ENCODE peak calls at places on chromosomes 1 and 21, in six cellular contexts. V, C, X, O, G and B are unnamed samples. For H3K4me1, the result is how much of the 10 kb centered on the place peaks cover.

GRCh38 chr21:29320021-29320420 is 21.3 kb downstream of the BACH1 start:
- DNase-seq in V (no peak), X (no peak), C (no peak), O (no peak), G (no peak), B (no peak)

GRCh38 chr1:9630331-9631081 is 21.0 kb upstream of the PIK3CD start:
- DNase-seq in X (no peak), V (no peak), C (no peak), G (no peak), O (no peak), B (no peak)

GRCh38 chr1:17878837-17879236 is 123.7 kb downstream of the ACTL8 start:
- DNase-seq in V (no peak), G (no peak), C (no peak), O (no peak), X (no peak), B (no peak)

GRCh38 chr1:8303141-8303540 is 14.8 kb upstream of the SLC45A1 start:
- DNase-seq in O (no peak), C (no peak), V (no peak), X (no peak), G (no peak), B (no peak)

GRCh38 chr1:61290525-61290924 is 208.2 kb downstream of the NFIA start:
- DNase-seq in G (no peak), V (no peak), X (no peak), O (no peak), C (no peak), B (no peak)

GRCh38 chr1:117652421-117652820 is 46.6 kb downstream of the TENT5C start:
- DNase-seq in X (no peak), C (no peak), V (no peak), O (no peak), G (no peak), B (no peak)

GRCh38 chr1:20978413-20978812 is 191.3 kb upstream of the HP1BP3 start:
- DNase-seq in X (no peak), V (no peak), O (no peak), G (no peak), C (no peak), B (no peak)

GRCh38 chr1:25795955-25796806 is 3.8 kb upstream of the SELENON start:
- DNase-seq in V (no peak), X (no peak), G (no peak), C (no peak), O (no peak), B (no peak)

GRCh38 chr21:38561613-38562012 is 63.3 kb upstream of the ERG start:
- DNase-seq in G (no peak), V (no peak), C (no peak), O (no peak), X (no peak), B (no peak)

GRCh38 chr1:3614755-3615742 is 3.7 kb upstream of the MEGF6 start:
- DNase-seq in X (no peak), G (peak), V (no peak), O (no peak), C (no peak), B (no peak)

DNA sequence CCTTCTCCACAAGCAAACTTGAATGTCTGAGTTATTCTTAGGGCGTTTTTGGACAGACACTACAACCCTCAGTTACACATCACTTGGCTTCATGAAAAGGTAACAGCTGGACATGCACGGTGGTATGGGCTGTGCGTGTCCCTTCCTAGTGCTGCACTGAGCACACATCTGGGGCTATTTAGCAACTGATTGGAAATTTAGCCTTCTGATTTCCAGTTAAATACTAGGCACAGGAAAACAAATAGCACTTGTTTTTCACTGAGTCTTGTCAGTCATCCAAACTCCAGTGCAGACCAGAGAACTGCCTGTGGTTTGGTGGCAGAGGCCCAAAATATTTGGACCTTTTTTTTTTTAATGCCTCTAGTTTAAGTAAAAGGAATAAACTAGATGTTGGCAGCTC is 134.7 kb downstream of the TGFBR3 start:
- DNase-seq in C (no peak), O (peak), V (peak), X (peak), G (peak), B (no peak)
- H3K4me1 ChIP-seq in C (under half), O (under half), V (half or more), X (under half), G (under half), B (under half)

GRCh38 chr1:184152502-184152901 is 101.0 kb downstream of the TSEN15 start:
- DNase-seq in C (no peak), V (peak), X (peak), O (peak), G (no peak), B (peak)
- H3K27ac ChIP-seq in C (peak), V (peak), X (peak), O (peak), G (no peak), B (peak)

DNA sequence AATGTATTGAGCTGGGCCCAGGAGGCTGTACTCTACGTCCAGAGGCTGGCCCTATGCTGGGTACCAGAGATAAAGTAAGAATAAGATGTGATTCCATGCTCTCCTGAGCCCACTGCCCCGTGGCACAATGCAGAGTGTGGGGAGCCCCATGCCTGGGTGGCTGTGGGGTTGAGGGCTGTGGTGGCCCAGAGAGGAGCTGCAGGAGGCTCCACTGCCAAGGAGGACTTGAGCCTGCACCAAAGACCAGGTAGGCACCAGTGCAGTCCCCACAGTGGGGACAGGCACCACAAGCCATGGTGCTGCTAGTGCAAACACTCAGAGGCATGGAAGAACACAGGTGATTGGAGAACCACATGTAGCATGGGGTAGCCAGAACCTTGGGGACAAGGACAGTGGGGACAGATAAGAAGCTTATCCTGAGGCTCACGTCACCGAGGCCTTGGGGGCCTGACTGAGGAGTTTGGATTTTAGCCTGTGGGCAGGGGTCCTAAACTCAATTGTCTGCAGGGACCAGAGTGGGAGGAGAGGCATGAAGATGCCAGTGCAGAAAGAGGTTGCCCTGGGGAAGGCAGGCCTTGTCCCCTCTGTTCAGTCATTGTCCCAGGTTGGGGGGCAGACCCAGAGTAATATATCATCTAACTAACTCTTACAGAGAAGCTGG is 21.9 kb upstream of the EPS8L3 start:
- DNase-seq in C (peak), V (peak), X (peak), G (no peak), O (peak), B (peak)
- H3K4me1 ChIP-seq in C (under half), V (under half), X (under half), G (under half), O (under half), B (under half)

DNA sequence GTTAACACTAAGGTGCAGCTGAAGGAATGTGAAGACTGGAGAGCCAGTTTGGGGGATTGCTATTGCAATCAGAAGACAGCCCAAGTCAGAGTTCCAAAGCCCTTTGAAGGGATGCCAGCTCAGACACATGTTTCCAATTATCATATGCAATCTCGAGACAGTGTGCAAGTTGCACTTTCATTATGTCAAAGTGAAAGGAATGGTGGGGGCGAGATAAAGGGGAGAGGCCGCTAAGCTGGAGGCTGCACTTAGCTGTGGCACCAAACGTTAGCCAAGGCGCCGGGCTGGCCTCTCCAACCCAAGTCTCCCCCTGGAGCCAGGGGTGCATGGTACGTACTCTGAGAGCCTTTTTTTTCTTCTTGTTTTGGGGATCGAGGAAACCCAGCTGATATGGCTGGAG is 58.0 kb downstream of the NGF start:
- DNase-seq in G (no peak), V (no peak), O (no peak), X (peak), C (no peak), B (no peak)
- H3K27ac ChIP-seq in G (peak), V (no peak), O (no peak), X (peak), C (no peak), B (no peak)

DNA sequence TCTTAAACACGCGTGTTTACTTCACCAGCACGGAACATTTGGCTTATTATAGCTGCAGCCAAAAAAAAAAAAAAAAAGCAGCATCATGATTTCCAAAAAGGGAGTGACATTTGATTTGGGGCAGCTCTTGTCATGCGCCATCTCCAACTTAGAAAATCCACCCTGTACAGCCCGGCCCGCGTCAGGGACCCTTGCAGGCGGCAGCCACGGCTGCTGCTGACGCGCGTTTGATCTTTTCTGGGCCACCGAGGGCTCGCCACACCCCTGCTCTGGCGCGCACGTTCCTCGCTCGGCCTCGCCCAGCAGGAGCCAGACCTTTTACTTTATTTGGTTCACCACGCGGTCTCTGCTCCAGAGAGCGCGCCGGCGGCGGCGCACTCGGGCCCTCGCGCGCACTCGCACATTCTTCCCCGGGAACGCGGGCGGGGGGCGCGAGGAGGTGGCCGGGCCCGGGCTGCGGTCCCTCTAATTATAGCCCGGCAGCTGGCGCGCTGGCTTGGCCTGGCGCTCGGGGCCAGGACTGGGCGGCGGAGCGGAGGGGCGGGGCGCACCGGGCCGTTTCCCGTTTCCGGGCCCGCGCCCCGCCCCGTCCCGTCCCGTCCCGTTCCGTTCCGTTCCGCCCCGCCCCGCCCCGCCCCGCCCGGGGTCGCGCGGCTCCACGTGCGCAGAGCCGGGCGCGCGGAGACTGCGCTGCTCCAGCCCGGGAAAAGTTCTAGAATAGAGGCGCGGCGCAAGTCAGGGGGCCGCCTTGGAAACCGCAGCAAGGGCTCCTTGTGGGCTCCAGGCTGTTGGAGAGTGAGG is 10.2 kb downstream of the IRF2BP2 start:
- DNase-seq in X (peak), G (peak), C (peak), V (peak), O (peak), B (peak)
- H3K4me1 ChIP-seq in X (under half), G (under half), C (under half), V (half or more), O (half or more), B (under half)

DNA sequence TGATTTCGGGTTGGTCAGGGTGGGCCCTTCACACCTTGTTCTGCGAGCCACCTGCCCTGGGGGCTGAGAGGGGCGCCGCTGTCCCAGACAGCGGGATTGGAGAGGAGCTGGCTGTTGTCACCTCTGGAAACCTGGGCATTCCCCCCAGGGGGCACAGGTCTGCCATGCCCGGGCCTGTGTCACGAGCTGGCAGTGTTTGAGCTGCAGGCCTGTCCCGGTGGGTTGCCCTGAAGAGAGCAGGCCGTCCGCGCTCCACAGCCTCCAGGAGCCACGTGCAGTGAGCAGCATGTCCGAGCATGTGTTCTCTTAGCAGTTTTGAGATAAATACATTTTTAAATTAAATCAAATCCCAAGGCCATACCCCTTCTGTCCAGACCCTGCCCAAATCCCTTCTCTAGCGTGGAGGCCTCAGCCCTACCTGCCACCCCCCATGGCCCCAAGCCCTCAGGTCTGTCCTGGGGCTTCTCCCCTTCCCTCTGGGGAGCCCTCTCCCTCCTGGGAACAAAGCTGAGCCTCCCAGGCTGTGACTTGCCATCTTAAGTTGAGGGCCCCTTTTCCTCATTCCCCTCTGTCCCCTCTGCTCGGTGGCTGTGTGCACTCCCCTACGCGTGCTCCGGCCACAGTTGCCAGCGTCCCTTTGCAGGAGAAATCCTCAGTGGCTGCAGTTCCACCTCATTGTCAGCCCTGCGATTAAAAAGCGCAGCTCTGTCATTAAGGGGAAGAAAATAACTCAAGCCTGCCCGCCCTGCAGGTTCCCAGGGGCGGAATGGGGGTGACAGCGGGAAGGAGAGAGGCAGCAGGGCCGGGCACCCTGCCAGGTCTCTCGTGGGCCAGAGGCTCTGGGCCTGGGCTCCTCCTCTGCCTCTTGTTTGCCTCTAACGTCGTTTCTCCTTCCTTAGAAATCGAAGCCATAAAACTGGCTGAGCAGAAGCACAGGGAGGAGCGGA is 26.6 kb downstream of the SLX9 start:
- DNase-seq in V (peak), C (peak), X (peak), O (no peak), G (no peak), B (no peak)
- H3K27ac ChIP-seq in V (peak), C (peak), X (peak), O (peak), G (no peak), B (no peak)

DNA sequence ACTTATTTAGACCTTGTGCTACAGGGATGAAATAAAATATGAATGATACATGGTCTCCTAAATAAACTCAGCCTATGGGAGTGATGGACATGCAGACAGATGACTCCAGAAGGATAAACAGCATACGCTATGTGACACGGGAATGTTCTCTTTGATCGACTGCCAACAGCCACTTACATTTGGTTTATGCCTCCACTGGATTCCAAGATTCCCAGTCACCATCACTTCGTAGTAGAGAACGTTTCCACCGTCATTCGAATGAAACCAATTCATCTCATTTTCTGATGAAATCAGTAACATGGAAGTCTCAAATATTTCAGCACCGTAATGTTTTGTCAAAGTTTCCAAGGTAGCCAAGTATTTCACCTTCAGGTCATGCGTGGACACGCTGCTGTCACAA is 99.7 kb downstream of the JAK1 start:
- DNase-seq in X (no peak), C (no peak), V (no peak), O (no peak), G (no peak), B (no peak)
- H3K4me1 ChIP-seq in X (under half), C (under half), V (under half), O (under half), G (under half), B (under half)